ENCODE peak calls at places on chromosomes 4 and X, in six cellular contexts. P is RWPE1; K is fibroblast of pulmonary artery; D is head of caudate nucleus; Y is naive thymus-derived CD8-positive, alpha-beta T cell; O is GM04503. A is an unnamed sample.

GRCh38 chr4:101604976-101605375 is 185.6 kb upstream of the BANK1 start:
- DNase-seq in P (no peak), K (no peak), D (no peak), Y (no peak), O (no peak), A (no peak)

GRCh38 chrX:33892670-33893069 is 239.4 kb downstream of the FAM47A start:
- DNase-seq in P (no peak), K (no peak), D (no peak), Y (no peak), O (no peak), A (no peak)

GRCh38 chrX:13911581-13911980 is 94.7 kb upstream of the GPM6B start:
- DNase-seq in P (no peak), K (peak; percentile 7), D (no peak), Y (no peak), O (no peak), A (no peak)

GRCh38 chrX:150507251-150507856 is 61.1 kb upstream of the MTM1 start:
- DNase-seq in P (no peak), K (no peak), D (no peak), Y (no peak), O (no peak), A (no peak)

GRCh38 chr4:119139822-119140252 is 4.2 kb downstream of the MYOZ2 start:
- DNase-seq in P (no peak), K (no peak), D (no peak), Y (no peak), O (no peak), A (peak; percentile 22)

GRCh38 chrX:68841251-68842049 is 12.6 kb downstream of the EFNB1 start:
- DNase-seq in P (no peak), K (no peak), D (no peak), Y (no peak), O (no peak), A (no peak)

GRCh38 chrX:73847991-73848390 is 285.0 kb downstream of the CHIC1 start:
- DNase-seq in P (no peak), K (no peak), D (no peak), Y (no peak), O (no peak), A (no peak)

GRCh38 chr4:81600511-81601269 is 129.0 kb upstream of the RASGEF1B start:
- DNase-seq in P (no peak), K (no peak), D (no peak), Y (no peak), O (no peak), A (no peak)

A was measured in GM12865.